ENCODE peak calls at places on chromosomes 13 and 19, in seven cellular contexts. N is HL-60, F is AG10803, X is lower leg skin, G is BJ, U is cardiac fibroblast, E is heart left ventricle. M is an unnamed sample.
A peak's percentile ranks its signal among the peaks of the same experiment; 100 is the strongest.

GRCh38 chr13:112839347-112840105 is 129.5 kb upstream of the MCF2L start:
- DNase-seq in N (no peak), F (peak; percentile 91), X (no peak), G (peak; percentile 31), U (peak; percentile 47), E (no peak), M (no peak)

GRCh38 chr19:4830332-4830731 is 1.2 kb downstream of the TICAM1 start:
- DNase-seq in N (no peak), F (no peak), X (no peak), G (no peak), U (no peak), E (no peak), M (no peak)

GRCh38 chr19:6217752-6218403 is 61.9 kb downstream of the MLLT1 start:
- DNase-seq in N (no peak), F (no peak), X (no peak), G (no peak), U (no peak), E (no peak), M (no peak)

GRCh38 chr13:20350819-20351218 is 118.7 kb upstream of the GJB6 start:
- DNase-seq in N (no peak), F (no peak), X (no peak), G (no peak), U (no peak), E (no peak), M (no peak)

GRCh38 chr19:6067975-6068374 is 42.3 kb downstream of the RFX2 start:
- DNase-seq in N (no peak), F (no peak), X (no peak), G (no peak), U (no peak), E (peak; percentile 16), M (no peak)

GRCh38 chr13:112245179-112245724 is 130.9 kb upstream of the SPACA7 start:
- DNase-seq in N (no peak), F (no peak), X (no peak), G (no peak), U (no peak), E (no peak), M (no peak)

GRCh38 chr19:16019691-16020448 is 56.4 kb upstream of the TPM4 start:
- DNase-seq in N (no peak), F (no peak), X (no peak), G (no peak), U (no peak), E (no peak), M (no peak)

GRCh38 chr19:16070366-16070990 is 5.8 kb upstream of the TPM4 start:
- DNase-seq in N (peak; percentile 82), F (no peak), X (peak; percentile 86), G (no peak), U (no peak), E (peak; percentile 71), M (peak; percentile 84)

GRCh38 chr19:35797663-35798062 is 15.0 kb downstream of the PRODH2 start:
- DNase-seq in N (no peak), F (no peak), X (no peak), G (no peak), U (no peak), E (no peak), M (no peak)

GRCh38 chr19:48812094-48812929 is 1.5 kb upstream of the BCAT2 start:
- DNase-seq in N (no peak), F (peak; percentile 67), X (peak; percentile 80), G (no peak), U (peak; percentile 38), E (peak; percentile 91), M (peak; percentile 96)

GRCh38 chr19:18159810-18160209 is 6.8 kb downstream of the PIK3R2 start:
- DNase-seq in N (no peak), F (no peak), X (no peak), G (no peak), U (no peak), E (no peak), M (no peak)

GRCh38 chr13:35164324-35164932 is 222.4 kb downstream of the NBEA start:
- DNase-seq in N (no peak), F (peak; percentile 47), X (no peak), G (no peak), U (peak; percentile 54), E (no peak), M (peak; percentile 5)

GRCh38 chr13:94620286-94620896 is 18.7 kb downstream of the GPR180 start:
- DNase-seq in N (no peak), F (peak; percentile 24), X (no peak), G (no peak), U (peak; percentile 56), E (no peak), M (peak; percentile 25)

GRCh38 chr13:72166102-72166660 is 299.2 kb upstream of the DACH1 start:
- DNase-seq in N (no peak), F (no peak), X (no peak), G (no peak), U (peak; percentile 13), E (no peak), M (no peak)

GRCh38 chr19:31627824-31628223 is 278.6 kb upstream of the TSHZ3 start:
- DNase-seq in N (no peak), F (no peak), X (no peak), G (no peak), U (no peak), E (no peak), M (no peak)

GRCh38 chr19:39126312-39126561 is 651 bp downstream of the PAK4 start:
- DNase-seq in N (no peak), F (no peak), X (no peak), G (no peak), U (no peak), E (no peak), M (no peak)

GRCh38 chr19:57280913-57281425 is 684 bp downstream of the ZNF460 start:
- DNase-seq in N (peak; percentile 50), F (no peak), X (no peak), G (no peak), U (peak; percentile 27), E (no peak), M (peak; percentile 14)

DNA sequence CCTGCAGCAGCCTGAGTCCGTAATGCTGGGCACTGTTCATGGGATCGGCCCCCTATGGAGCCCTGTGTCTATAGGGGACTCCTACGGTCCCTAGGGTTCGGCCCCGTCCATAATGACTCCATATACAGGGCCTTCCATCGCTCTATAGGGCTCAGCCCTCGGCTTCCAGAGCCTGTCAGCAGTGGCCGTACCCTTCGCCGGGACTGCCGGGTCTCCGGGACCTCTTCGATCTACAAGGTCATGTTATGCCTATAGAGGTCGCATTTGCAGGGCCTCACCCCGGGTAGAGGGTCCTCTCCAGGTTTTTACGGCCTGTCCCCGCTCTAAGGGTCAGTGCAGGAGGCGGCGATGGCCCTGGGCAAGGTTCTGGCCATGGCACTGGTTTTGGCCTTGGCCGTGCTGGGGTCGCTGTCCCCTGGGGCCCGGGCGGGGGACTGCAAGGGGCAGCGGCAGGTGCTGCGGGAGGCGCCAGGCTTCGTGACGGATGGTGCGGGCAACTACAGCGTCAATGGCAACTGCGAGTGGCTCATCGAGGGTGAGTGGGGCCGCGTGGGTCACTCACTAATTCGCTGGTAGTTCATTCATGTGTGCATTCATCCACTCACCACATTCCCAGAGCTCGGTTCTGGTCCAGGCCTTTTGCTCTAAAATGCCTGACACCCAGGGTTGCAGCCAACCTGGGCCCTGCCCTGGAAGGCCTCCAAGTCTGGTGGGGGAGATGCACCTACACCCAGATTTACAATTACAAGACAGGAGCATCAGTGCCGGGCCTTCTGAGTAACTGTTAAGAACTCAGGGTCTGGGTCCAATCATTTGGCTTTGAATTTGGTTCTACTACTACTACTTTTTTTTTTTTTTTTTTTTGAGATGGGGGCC is 699 bp downstream of the MEGF8 start:
- DNase-seq in N (peak; percentile 26), F (no peak), X (no peak), G (no peak), U (no peak), E (no peak), M (no peak)
- TF ChIP-seq CTCF in N (no peak), F (peak; percentile 3), X (no peak), G (peak; percentile 23), U (no peak), E (no peak), M (peak; percentile 10)

DNA sequence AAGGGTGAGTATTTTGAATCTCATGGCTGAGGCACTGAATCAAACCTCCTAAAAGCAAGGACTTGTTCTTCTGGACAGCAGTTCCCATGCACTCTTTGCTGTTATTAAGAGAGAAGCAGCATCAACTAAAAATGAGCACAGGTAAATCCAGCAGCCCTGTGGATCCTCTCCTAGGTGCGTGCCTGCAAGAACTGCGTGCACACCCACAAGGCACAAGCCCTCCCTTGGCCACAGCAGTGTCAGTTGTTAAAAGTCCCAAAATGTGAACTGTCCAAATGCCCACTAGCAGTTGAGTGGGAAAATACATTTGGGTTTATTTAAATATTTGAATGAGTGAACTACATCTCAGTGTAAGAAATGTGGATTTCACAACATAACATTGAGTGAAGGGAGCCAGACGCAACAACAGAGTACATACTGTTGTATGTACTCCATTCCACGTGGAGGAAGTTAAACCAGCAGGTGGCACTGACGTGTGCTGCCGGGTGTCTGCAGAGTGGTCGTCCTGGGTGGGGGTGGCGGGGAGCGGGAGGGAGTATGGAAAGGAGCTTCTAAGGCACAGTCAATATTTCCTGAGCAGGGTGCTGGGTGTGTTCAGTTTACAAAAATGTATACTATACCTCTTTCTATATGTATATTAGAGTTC is 266.4 kb downstream of the NALCN start:
- DNase-seq in N (no peak), F (peak; percentile 77), X (no peak), G (no peak), U (peak; percentile 70), E (no peak), M (no peak)
- TF ChIP-seq CTCF in N (no peak), F (peak; percentile 53), X (no peak), G (peak; percentile 51), U (peak; percentile 48), E (no peak), M (peak; percentile 7)

GRCh38 chr19:37905936-37906867 is at the start of gene WDR87:
- DNase-seq in N (peak; percentile 12), F (peak; percentile 6), X (peak; percentile 17), G (no peak), U (peak; percentile 13), E (peak; percentile 33), M (peak; percentile 71)

GRCh38 chr19:37909661-37910199 is 2.7 kb downstream of the SIPA1L3 start:
- DNase-seq in N (no peak), F (no peak), X (no peak), G (no peak), U (no peak), E (no peak), M (no peak)

GRCh38 chr19:37903096-37903495 is 3.3 kb downstream of the WDR87 start:
- DNase-seq in N (no peak), F (no peak), X (no peak), G (no peak), U (no peak), E (no peak), M (no peak)

GRCh38 chr19:37907735-37908066 is 693 bp downstream of the SIPA1L3 start:
- DNase-seq in N (no peak), F (no peak), X (no peak), G (no peak), U (peak; percentile 18), E (no peak), M (peak; percentile 32)

GRCh38 chr19:37906868-37907734 is at the start of gene SIPA1L3:
- DNase-seq in N (peak; percentile 96), F (peak; percentile 93), X (peak; percentile 93), G (peak; percentile 80), U (peak; percentile 95), E (peak; percentile 95), M (peak; percentile 95)
- TF ChIP-seq CTCF in N (no peak), F (peak; percentile 12), X (no peak), G (peak; percentile 2), U (no peak), E (no peak), M (no peak)

DNA sequence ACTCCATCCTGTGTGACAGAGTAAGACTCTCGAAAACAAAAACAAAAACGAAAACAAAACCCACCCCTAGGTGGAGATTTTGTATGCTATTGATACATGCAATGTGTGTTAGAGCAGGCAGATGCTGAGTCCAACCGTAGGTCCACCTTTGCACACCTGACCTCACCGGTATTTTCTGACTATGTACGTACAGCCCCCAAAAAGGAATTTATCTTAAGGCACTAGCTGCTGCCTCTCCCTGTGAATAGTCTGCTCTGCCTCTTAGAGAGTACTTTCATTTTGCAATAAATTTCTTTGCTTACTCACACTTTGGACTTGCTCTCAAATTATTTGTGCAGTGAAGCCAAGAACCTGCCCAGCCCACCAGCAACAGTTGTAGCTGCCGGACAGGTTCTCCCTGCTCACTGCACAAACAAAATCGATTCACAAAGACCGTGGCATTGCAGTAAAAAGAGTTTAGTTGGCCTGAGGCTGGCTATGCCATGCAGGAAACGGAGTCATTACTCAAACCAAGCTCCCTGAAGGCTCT is 8.2 kb upstream of the ZNF77 start:
- DNase-seq in N (no peak), F (peak; percentile 26), X (no peak), G (no peak), U (no peak), E (no peak), M (no peak)
- TF ChIP-seq CTCF in N (no peak), F (peak; percentile 34), X (no peak), G (peak; percentile 6), U (no peak), E (no peak), M (no peak)